ENCODE peak calls at places on chromosomes 2 and 18, in eight cellular contexts. Y is endothelial cell; F is ovary; X is stimulated activated CD4-positive, alpha-beta T cell treated with anti-CD3 and anti-CD28 coated beads, Interleukin-1b, Interleukin-23, amount 100 ng/mL, for 48 hours; G is CD8-positive, alpha-beta memory T cell; S is cardiac septum; C is neural crest cell; U is ACHN. O is an unnamed sample.

GRCh38 chr2:163551974-163552373 is 183.8 kb downstream of the FIGN start:
- DNase-seq in X (no peak), F (no peak), Y (no peak), U (peak), C (no peak), G (no peak), S (no peak), O (no peak)

GRCh38 chr18:39455300-39455699 is 1889.7 kb upstream of the CELF4 start:
- DNase-seq in G (no peak), Y (no peak), U (peak), C (no peak), S (no peak), X (no peak), F (no peak), O (no peak)

GRCh38 chr2:156321243-156321904 is 11.1 kb downstream of the NR4A2 start:
- DNase-seq in S (no peak), Y (no peak), U (no peak), G (no peak), C (no peak), X (peak), F (no peak), O (no peak)

GRCh38 chr2:215900865-215901264 is 112.5 kb downstream of the MREG start:
- DNase-seq in G (no peak), F (no peak), Y (no peak), C (no peak), S (no peak), X (no peak), U (no peak), O (no peak)

GRCh38 chr18:57772387-57772799 is 30.7 kb downstream of the ATP8B1 start:
- DNase-seq in F (no peak), X (no peak), C (no peak), U (no peak), Y (no peak), S (no peak), G (no peak), O (peak)

GRCh38 chr2:210440206-210440605 is 36.4 kb downstream of the LANCL1 start:
- DNase-seq in G (no peak), S (no peak), X (no peak), Y (no peak), C (no peak), F (no peak), U (no peak), O (no peak)

GRCh38 chr2:225660262-225661091 is 261.0 kb downstream of the NYAP2 start:
- DNase-seq in F (peak), S (peak), C (peak), X (peak), Y (peak), U (peak), G (peak), O (peak)

GRCh38 chr2:45941758-45942738 is 290.6 kb downstream of the PRKCE start:
- DNase-seq in C (no peak), X (no peak), S (peak), U (no peak), G (no peak), Y (no peak), F (no peak), O (no peak)

GRCh38 chr2:191571163-191571769 is 106.7 kb upstream of the NABP1 start:
- DNase-seq in F (no peak), C (no peak), Y (no peak), G (no peak), U (peak), S (no peak), X (no peak), O (no peak)

GRCh38 chr2:235510305-235510704 is 16.5 kb downstream of the AGAP1 start:
- DNase-seq in G (no peak), C (no peak), S (no peak), X (no peak), Y (no peak), U (no peak), F (no peak), O (no peak)

GRCh38 chr2:230794472-230794871 is 70.3 kb upstream of the ITM2C start:
- DNase-seq in G (peak), X (peak), S (no peak), C (no peak), U (peak), Y (no peak), F (no peak), O (no peak)

GRCh38 chr2:28129955-28130695 is 239.6 kb downstream of the BABAM2 start:
- DNase-seq in U (peak), C (no peak), F (no peak), Y (no peak), X (no peak), S (no peak), G (no peak), O (no peak)

GRCh38 chr2:224155371-224155770 is 116.3 kb upstream of the SERPINE2 start:
- DNase-seq in G (no peak), S (no peak), U (no peak), F (no peak), Y (no peak), C (no peak), X (no peak), O (no peak)